ENCODE peak calls at places on chromosomes 5 and 9, in eight cellular contexts. T, S, H, J, M, L, D and Z are unnamed samples.

GRCh38 chr5:1007221-1007680 is 1.4 kb upstream of the NKD2 start:
- DNase-seq in T (no peak), M (no peak), J (no peak), L (no peak), D (peak), H (no peak), S (no peak), Z (peak)

GRCh38 chr5:140926903-140927573 is 939 bp downstream of the PCDHAC1 start:
- DNase-seq in M (peak), D (peak), H (no peak), S (no peak), T (no peak), J (peak), L (no peak), Z (no peak)

GRCh38 chr9:105296889-105297288 is 52.4 kb downstream of the SLC44A1 start:
- DNase-seq in M (peak), D (no peak), T (peak), L (no peak), J (peak), S (peak), H (no peak), Z (no peak)

GRCh38 chr5:11324521-11325289 is 563.7 kb upstream of the DAP start:
- DNase-seq in S (no peak), H (no peak), J (no peak), L (no peak), T (no peak), D (no peak), M (no peak), Z (no peak)

GRCh38 chr9:33517373-33517772 is 6.7 kb upstream of the ANKRD18B start:
- DNase-seq in T (peak), L (no peak), J (peak), H (no peak), S (peak), M (peak), D (no peak), Z (no peak)

GRCh38 chr5:60843693-60844428 is at the start of gene ELOVL7:
- DNase-seq in L (no peak), T (peak), J (peak), S (peak), H (peak), D (peak), M (peak), Z (peak)

GRCh38 chr5:32540446-32540845 is 44.9 kb upstream of the SUB1 start:
- DNase-seq in M (no peak), L (no peak), J (no peak), S (no peak), D (no peak), H (no peak), T (no peak), Z (no peak)

GRCh38 chr9:120877276-120878034 is 467 bp upstream of the PHF19 start:
- DNase-seq in M (peak), H (peak), J (peak), D (peak), L (no peak), S (peak), T (peak), Z (peak)

GRCh38 chr9:6268830-6269397 is 53.3 kb downstream of the IL33 start:
- DNase-seq in L (no peak), H (no peak), S (no peak), T (no peak), J (no peak), M (no peak), D (no peak), Z (peak)

GRCh38 chr9:31542384-31543055 is 841.9 kb upstream of the ACO1 start:
- DNase-seq in M (peak), D (no peak), L (no peak), J (peak), S (peak), H (peak), T (peak), Z (peak)

GRCh38 chr9:136726631-136727191 is 14.3 kb downstream of the DIPK1B start:
- DNase-seq in M (peak), J (peak), T (peak), L (no peak), D (no peak), S (no peak), H (no peak), Z (no peak)
- TF ChIP-seq CTCF in M (peak), J (peak), T (peak), L (no peak), D (peak), S (peak), H (peak), Z (peak)

DNA sequence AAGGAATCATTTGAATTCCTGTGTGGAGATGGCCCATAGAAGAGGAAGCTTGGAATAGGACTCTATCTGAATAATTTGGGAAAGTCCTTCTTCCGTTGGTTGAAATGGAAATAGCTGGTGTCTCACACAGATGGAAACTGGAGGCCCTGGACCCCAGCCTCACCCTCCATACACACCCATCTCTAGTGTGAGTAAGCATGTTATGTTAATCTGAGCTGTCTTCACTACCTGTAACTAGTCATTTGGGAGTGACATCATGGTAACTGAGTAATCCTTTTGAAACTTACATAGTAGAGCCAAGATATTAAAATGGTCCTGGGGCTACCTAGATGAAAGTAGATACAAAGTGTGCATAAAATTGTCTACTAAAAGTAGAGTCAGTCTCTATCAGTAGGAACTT is 184.4 kb downstream of the CD180 start:
- DNase-seq in D (no peak), J (peak), S (peak), H (no peak), M (no peak), T (peak), L (no peak), Z (no peak)
- TF ChIP-seq CTCF in D (no peak), J (no peak), S (no peak), H (no peak), M (no peak), T (no peak), L (no peak), Z (no peak)

DNA sequence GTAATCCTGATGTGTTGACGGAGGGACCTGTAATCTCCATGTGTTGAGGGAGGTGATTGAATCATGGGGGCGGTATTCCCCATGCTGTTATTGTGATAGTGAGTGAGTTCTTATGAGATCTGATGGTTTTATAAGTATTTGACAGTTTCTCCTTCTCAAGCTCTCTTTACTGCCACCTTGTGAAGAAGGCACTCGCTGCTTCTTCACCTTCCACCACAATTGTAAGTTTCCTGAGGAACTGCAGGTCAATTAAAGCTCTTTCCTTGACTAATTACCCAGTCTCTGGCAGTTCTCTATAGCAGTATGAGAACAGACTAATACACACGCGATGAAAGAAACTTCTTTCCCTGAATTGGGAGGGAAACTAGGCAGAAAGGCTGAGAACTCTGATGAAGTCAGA is 141.1 kb upstream of the RAD23B start:
- DNase-seq in J (peak), S (no peak), D (no peak), M (no peak), L (no peak), H (no peak), T (no peak), Z (no peak)
- TF ChIP-seq CTCF in J (peak), S (peak), D (no peak), M (peak), L (no peak), H (peak), T (no peak), Z (peak)

GRCh38 chr5:95647331-95647659 is 718 bp downstream of the RFESD start:
- DNase-seq in H (no peak), J (no peak), M (no peak), L (no peak), S (no peak), D (no peak), T (no peak), Z (no peak)

GRCh38 chr5:95644351-95645042 is 2.1 kb upstream of the RFESD start:
- DNase-seq in L (no peak), M (peak), D (no peak), T (peak), S (peak), J (peak), H (peak), Z (peak)

GRCh38 chr5:95643152-95643551 is 3.4 kb upstream of the RFESD start:
- DNase-seq in L (no peak), T (no peak), M (no peak), J (no peak), D (no peak), S (no peak), H (no peak), Z (no peak)

GRCh38 chr5:95646569-95647330 is at the start of gene RFESD:
- DNase-seq in D (peak), T (peak), M (peak), L (peak), J (peak), H (peak), S (peak), Z (peak)

GRCh38 chr5:95647886-95648860 is 1.6 kb downstream of the RFESD start:
- DNase-seq in J (no peak), M (no peak), H (no peak), L (no peak), T (no peak), S (peak), D (no peak), Z (no peak)
- TF ChIP-seq CTCF in J (no peak), M (no peak), H (no peak), L (no peak), T (no peak), S (no peak), D (no peak), Z (no peak)

GRCh38 chr9:129384138-129384886 is 206.3 kb upstream of the IER5L start:
- DNase-seq in S (no peak), D (no peak), T (no peak), J (no peak), H (no peak), M (no peak), L (no peak), Z (no peak)

GRCh38 chr9:129383415-129384088 is 205.5 kb upstream of the IER5L start:
- DNase-seq in H (no peak), S (peak), D (peak), L (peak), M (peak), J (peak), T (peak), Z (peak)

GRCh38 chr9:129386812-129387177 is 208.7 kb upstream of the IER5L start:
- DNase-seq in H (no peak), M (no peak), T (no peak), J (no peak), S (no peak), D (peak), L (no peak), Z (no peak)

GRCh38 chr9:129385615-129385934 is 207.5 kb upstream of the IER5L start:
- DNase-seq in H (no peak), S (no peak), T (no peak), D (no peak), J (no peak), L (no peak), M (no peak), Z (no peak)

DNA sequence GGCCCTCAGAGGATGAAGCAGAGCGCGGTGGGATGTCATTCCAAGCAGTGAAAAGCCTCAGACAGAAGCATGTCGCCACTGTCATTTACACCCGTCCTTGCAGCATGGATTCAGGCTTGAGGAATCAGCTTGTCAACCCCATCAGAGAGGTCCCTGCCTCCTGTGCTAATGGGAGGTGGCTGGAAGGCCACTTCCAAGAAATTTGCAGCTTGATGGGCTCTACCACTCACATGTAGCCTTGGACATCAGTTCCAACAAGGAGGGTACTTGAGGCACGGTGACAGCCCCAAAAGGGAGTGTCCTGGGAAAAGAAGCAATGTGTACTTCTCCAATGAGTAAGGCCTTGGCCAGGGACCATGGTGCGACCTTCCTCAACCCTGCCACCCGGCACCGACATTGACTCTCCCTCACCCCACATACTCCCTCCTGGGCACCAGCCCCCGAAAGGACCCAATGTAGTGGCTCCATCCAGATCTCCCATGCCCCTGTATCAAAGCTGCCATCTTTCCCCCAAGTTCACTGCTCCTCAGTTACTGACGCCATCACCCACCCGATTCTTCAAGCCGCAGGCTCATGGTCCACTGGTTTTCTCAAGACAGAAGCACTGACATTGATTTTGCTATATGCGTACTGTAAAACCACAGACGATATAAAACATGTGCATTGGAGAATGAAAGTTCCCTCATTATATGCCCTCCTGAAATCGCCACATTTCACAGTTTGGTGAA is 207.0 kb upstream of the IER5L start:
- DNase-seq in M (no peak), D (no peak), S (no peak), L (no peak), T (no peak), H (no peak), J (no peak), Z (no peak)
- TF ChIP-seq CTCF in M (no peak), D (no peak), S (no peak), L (no peak), T (no peak), H (no peak), J (no peak), Z (no peak)

DNA sequence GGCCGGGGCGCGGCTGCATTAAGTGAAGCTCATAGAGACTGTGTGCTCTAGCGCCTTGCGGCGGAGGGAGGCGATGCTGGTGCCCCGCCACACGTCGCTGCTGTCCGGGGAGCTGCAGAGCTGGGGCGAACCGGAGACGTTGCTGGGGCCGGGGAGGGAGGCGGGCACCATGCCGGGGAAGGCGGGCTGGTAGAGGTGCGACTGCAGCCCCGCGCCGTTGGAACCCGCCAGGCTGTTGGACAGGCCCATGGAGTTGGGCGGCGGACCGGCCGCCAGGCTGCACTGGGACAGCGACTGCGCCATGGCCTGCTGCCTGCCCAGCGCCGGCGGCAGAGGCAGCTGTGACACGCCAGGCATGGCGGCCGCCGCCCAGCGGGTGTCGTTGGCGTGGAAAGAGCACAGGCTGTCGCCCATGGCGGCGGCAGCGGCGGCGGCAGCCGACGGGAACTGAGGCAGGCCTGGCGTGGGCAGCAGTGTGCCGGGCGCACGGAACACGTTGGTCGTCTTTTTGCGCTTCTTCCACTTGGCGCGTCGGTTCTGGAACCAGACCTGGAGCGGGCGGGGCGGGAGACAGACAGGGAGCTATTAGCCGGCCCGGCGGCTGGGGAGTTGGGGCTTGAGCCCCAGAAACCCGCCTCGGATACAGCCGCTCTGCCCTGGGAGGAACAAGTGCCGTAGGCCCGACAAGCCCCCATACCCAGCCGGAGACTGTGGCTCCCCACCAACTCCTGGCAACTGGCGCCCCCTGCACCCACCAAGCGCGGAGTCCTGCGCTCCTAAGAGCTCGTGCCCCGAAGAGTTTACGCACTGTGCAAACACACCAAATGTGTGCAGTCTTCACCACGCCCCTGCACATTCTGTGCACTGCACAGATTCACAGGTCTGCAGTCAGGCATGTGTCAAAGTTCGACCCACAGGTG is 8.0 kb downstream of the OTP start:
- DNase-seq in T (peak), M (peak), L (no peak), J (peak), H (no peak), D (peak), S (no peak), Z (peak)
- TF ChIP-seq CTCF in T (no peak), M (peak), L (no peak), J (no peak), H (peak), D (no peak), S (no peak), Z (peak)

GRCh38 chr9:89375181-89375760 is 57.0 kb downstream of the SECISBP2 start:
- DNase-seq in S (no peak), L (no peak), J (no peak), D (no peak), T (no peak), M (no peak), H (no peak), Z (no peak)
- TF ChIP-seq CTCF in S (no peak), L (no peak), J (no peak), D (no peak), T (no peak), M (no peak), H (no peak), Z (no peak)

GRCh38 chr5:36168737-36169136 is 16.8 kb downstream of the SKP2 start:
- DNase-seq in H (no peak), T (no peak), L (no peak), J (no peak), M (no peak), S (no peak), D (no peak), Z (no peak)
- TF ChIP-seq CTCF in H (no peak), T (no peak), L (no peak), J (no peak), M (no peak), S (no peak), D (no peak), Z (no peak)

DNA sequence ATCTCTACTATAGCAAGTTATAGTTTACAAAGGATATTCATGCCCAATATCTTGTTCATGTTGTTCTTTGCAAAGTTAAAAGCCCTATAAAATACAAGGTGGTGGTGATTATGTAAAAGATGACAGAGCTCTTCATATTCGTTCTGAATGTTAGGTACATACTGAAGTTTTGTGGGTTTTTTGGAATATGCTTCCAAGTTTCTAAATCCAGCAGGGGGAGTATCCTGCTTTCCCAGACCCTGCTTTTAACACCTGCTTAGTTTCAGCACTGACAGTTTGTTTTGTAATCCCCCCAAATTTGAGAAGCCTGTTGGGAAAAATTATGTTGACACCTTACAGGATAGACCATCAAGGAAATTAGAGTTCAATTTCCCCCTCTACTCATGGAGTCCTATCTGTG is 438.3 kb downstream of the SH3GL2 start:
- DNase-seq in D (no peak), J (no peak), S (no peak), H (no peak), M (no peak), L (no peak), T (no peak), Z (no peak)
- TF ChIP-seq CTCF in D (no peak), J (no peak), S (no peak), H (no peak), M (peak), L (no peak), T (no peak), Z (no peak)

GRCh38 chr9:133858771-133859170 is 120.6 kb upstream of the SARDH start:
- DNase-seq in S (no peak), J (no peak), H (no peak), M (no peak), L (no peak), T (no peak), D (no peak), Z (no peak)
- TF ChIP-seq CTCF in S (no peak), J (no peak), H (no peak), M (no peak), L (no peak), T (no peak), D (no peak), Z (no peak)